ENCODE peak calls at places on chromosomes 2 and 18, in four cellular contexts. Y, W, U and T are unnamed samples.

GRCh38 chr2:189308056-189308790 is 128.7 kb upstream of the COL5A2 start:
- DNase-seq in Y (no peak), W (no peak), U (no peak), T (no peak)

GRCh38 chr2:158519481-158519880 is 62.7 kb downstream of the PKP4 start:
- DNase-seq in Y (no peak), W (no peak), U (no peak), T (no peak)

GRCh38 chr2:219423656-219424378 is 5.6 kb downstream of the DES start:
- DNase-seq in Y (no peak), W (no peak), U (no peak), T (no peak)

GRCh38 chr18:741931-742512 is 29.6 kb upstream of the ENOSF1 start:
- DNase-seq in Y (peak), W (no peak), U (no peak), T (peak)

GRCh38 chr2:126658910-126659613 is 3.1 kb downstream of the GYPC start:
- DNase-seq in Y (no peak), W (peak), U (peak), T (no peak)

GRCh38 chr2:172725741-172726140 is 9.9 kb upstream of the RAPGEF4 start:
- DNase-seq in Y (no peak), W (no peak), U (no peak), T (no peak)

GRCh38 chr2:212409560-212409959 is 129.0 kb downstream of the ERBB4 start:
- DNase-seq in Y (no peak), W (no peak), U (no peak), T (no peak)

GRCh38 chr2:145055651-145056050 is 535.7 kb upstream of the ZEB2 start:
- DNase-seq in Y (no peak), W (no peak), U (no peak), T (peak)

GRCh38 chr18:50274941-50275340 is 6.4 kb downstream of the MBD1 start:
- DNase-seq in Y (no peak), W (no peak), U (no peak), T (no peak)

GRCh38 chr2:152564754-152565551 is 152.3 kb downstream of the PRPF40A start:
- DNase-seq in Y (no peak), W (no peak), U (no peak), T (no peak)

GRCh38 chr18:67771271-67771670 is 254.8 kb upstream of the DSEL start:
- DNase-seq in Y (peak), W (no peak), U (no peak), T (peak)

GRCh38 chr18:10892801-10893595 is 256.4 kb downstream of the PIEZO2 start:
- DNase-seq in Y (peak), W (no peak), U (no peak), T (no peak)

GRCh38 chr2:11465110-11465484 is 864 bp downstream of the E2F6 start:
- DNase-seq in Y (no peak), W (no peak), U (no peak), T (no peak)

GRCh38 chr2:73004466-73004865 is 67.0 kb downstream of the SFXN5 start:
- DNase-seq in Y (no peak), W (peak), U (peak), T (no peak)

GRCh38 chr2:202721621-202722020 is 86.9 kb downstream of the FAM117B start:
- DNase-seq in Y (no peak), W (no peak), U (no peak), T (no peak)

GRCh38 chr2:39623916-39624315 is 41.8 kb upstream of the TMEM178A start:
- DNase-seq in Y (no peak), W (no peak), U (no peak), T (no peak)

GRCh38 chr18:70620837-70621612 is 332.2 kb downstream of the SOCS6 start:
- DNase-seq in Y (no peak), W (no peak), U (no peak), T (no peak)

GRCh38 chr2:34738691-34739090 is 1139.6 kb upstream of the FAM98A start:
- DNase-seq in Y (peak), W (no peak), U (no peak), T (no peak)

GRCh38 chr18:31942999-31943894 is at the start of gene TRAPPC8:
- DNase-seq in Y (peak), W (peak), U (peak), T (peak)
- TF ChIP-seq CTCF in Y (no peak), W (no peak), U (peak), T (no peak)

GRCh38 chr18:49168281-49168680 is 217.5 kb upstream of the SMAD7 start:
- DNase-seq in Y (no peak), W (no peak), U (no peak), T (no peak)
- H3K27ac ChIP-seq in Y (no peak), W (no peak), U (no peak), T (no peak)

DNA sequence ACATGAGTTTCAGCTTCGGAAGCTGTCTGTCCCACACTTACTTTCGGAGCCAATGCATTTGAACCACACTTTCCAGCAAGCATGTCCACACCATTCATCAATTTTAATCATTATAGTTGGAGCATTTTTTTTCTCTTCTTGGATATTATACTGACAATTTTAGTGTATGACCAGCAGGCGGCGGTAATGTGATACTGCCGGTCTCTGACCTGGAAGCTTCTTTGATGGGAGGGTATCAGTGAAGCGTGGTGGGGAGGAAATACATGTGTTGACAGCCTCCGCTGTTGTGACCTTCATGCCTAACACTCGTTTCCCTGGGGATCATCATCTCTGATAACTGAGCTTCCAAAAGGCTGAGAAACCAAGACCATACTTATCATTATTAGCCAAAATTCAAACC is 231.7 kb downstream of the GBX2 start:
- DNase-seq in Y (no peak), W (no peak), U (peak), T (no peak)
- TF ChIP-seq CTCF in Y (peak), W (no peak), U (peak), T (no peak)

DNA sequence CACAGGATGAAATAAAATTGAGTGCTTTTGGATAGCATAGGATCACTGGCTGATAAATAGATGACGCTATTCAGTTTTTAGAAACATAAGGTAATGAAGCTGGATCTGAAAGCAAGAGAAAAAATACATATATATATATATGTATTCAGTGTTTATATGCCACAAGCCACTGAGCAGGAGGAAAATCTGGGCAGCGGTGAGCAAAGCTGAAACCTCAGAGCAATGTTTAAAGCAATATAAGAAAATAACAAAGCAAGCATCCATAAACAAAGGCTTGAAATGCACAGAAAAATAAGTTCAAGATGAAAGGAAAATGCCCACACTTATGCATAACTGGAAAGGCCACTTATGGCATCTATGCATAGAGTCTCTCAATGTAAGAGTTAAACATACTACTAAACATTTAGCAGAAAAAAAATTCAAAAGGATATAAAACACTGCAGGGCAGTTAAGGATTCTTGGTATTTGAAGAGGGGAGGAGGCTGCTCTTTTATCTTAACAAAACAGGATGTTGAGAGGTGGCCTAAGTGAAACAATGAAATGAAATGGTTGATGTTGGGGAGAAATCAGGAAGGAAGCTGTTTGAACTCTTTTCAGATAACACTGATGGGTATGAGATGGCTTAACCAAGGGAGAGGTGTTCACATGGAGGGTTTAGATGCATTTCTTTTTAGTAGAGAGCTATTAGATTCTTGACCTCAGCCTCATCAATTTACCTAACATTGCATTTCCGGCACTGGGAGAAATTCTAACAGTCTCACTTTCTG is 129.1 kb downstream of the ARHGAP15 start:
- DNase-seq in Y (no peak), W (no peak), U (no peak), T (no peak)
- H3K27ac ChIP-seq in Y (no peak), W (no peak), U (peak), T (no peak)

DNA sequence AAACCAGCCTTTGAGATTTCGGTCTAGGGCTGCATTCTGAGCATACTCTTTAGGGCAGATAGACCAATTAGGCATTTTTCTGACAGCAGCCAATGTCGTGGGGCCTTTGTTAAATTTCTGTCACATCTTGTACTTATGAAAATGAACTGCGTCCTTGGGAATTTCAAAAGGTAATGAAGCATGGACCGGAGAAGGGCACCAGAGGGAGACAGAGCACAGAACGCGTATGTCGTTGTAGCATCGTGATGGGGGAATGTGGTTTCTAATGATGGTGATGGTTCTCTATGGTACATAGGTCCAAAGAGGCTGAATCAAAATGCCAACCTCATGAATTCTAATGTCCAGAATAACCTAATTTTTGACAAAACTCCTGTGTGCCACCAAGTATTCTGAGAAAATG is 483.9 kb upstream of the CRIM1 start:
- DNase-seq in Y (peak), W (no peak), U (no peak), T (no peak)
- TF ChIP-seq CTCF in Y (peak), W (no peak), U (peak), T (no peak)